ENCODE peak calls at places on chromosomes 5 and 9, in seven cellular contexts. J, K, Y, N, S, D and O are unnamed samples.

GRCh38 chr5:92337772-92338234 is 954.7 kb upstream of the ARRDC3 start:
- DNase-seq in S (no peak), N (no peak), D (no peak), Y (peak), J (no peak), K (no peak), O (no peak)

GRCh38 chr5:94849821-94850736 is 231.6 kb downstream of the SLF1 start:
- DNase-seq in D (no peak), J (no peak), S (no peak), N (no peak), K (no peak), Y (peak), O (no peak)

GRCh38 chr5:96324708-96325107 is 108.3 kb downstream of the PCSK1 start:
- DNase-seq in Y (peak), J (no peak), S (no peak), N (no peak), D (no peak), K (no peak), O (no peak)

GRCh38 chr9:134634667-134635230 is 6.9 kb upstream of the COL5A1 start:
- DNase-seq in K (peak), N (no peak), J (no peak), S (peak), D (no peak), Y (no peak), O (no peak)

GRCh38 chr5:40781843-40782409 is 16.2 kb downstream of the PRKAA1 start:
- DNase-seq in J (no peak), D (no peak), S (no peak), Y (peak), K (no peak), N (no peak), O (no peak)

GRCh38 chr5:10376530-10376929 is 23.0 kb downstream of the MARCHF6 start:
- DNase-seq in S (no peak), Y (no peak), J (no peak), D (no peak), N (no peak), K (no peak), O (no peak)

GRCh38 chr5:68659876-68660275 is 433.9 kb upstream of the SLC30A5 start:
- DNase-seq in J (no peak), K (no peak), S (no peak), N (no peak), D (no peak), Y (peak), O (no peak)

GRCh38 chr5:167629634-167630033 is 661.8 kb upstream of the WWC1 start:
- DNase-seq in Y (no peak), N (no peak), J (no peak), D (no peak), K (no peak), S (no peak), O (no peak)

GRCh38 chr9:89395931-89396710 is 77.8 kb downstream of the SECISBP2 start:
- DNase-seq in D (no peak), S (no peak), N (no peak), K (no peak), Y (no peak), J (peak), O (no peak)

GRCh38 chr5:110329955-110330354 is 396.5 kb downstream of the TMEM232 start:
- DNase-seq in J (no peak), N (no peak), D (no peak), S (no peak), Y (no peak), K (no peak), O (no peak)

GRCh38 chr9:3200331-3200774 is 325.4 kb downstream of the RFX3 start:
- DNase-seq in K (no peak), D (no peak), S (no peak), Y (peak), J (no peak), N (no peak), O (no peak)

GRCh38 chr9:90044710-90045151 is 439.9 kb downstream of the GADD45G start:
- DNase-seq in N (no peak), S (no peak), K (no peak), D (no peak), J (no peak), Y (no peak), O (peak)

GRCh38 chr5:129904102-129904666 is at the start of gene CHSY3:
- DNase-seq in S (peak), J (peak), Y (peak), D (peak), N (peak), K (peak), O (peak)

GRCh38 chr5:55160493-55161209 is 680 bp downstream of the GPX8 start:
- DNase-seq in J (no peak), S (no peak), N (peak), Y (peak), K (peak), D (peak), O (no peak)

GRCh38 chr9:33445389-33445881 is 2.0 kb downstream of the AQP3 start:
- DNase-seq in J (no peak), K (no peak), S (no peak), Y (no peak), D (no peak), N (peak), O (no peak)

GRCh38 chr9:32472344-32472743 is 53.7 kb downstream of the RIGI start:
- DNase-seq in Y (no peak), J (no peak), N (no peak), K (no peak), D (no peak), S (no peak), O (no peak)

GRCh38 chr9:112945620-112946208 is 55.0 kb upstream of the SLC46A2 start:
- DNase-seq in D (no peak), S (no peak), K (no peak), J (no peak), N (no peak), Y (no peak), O (no peak)

GRCh38 chr5:171667341-171668096 is 118.1 kb upstream of the SMIM23 start:
- DNase-seq in Y (peak), S (no peak), D (peak), N (peak), K (peak), J (peak), O (no peak)

GRCh38 chr5:9698125-9698848 is 68.1 kb upstream of the TAS2R1 start:
- DNase-seq in N (no peak), D (no peak), J (no peak), K (no peak), Y (peak), S (no peak), O (no peak)

DNA sequence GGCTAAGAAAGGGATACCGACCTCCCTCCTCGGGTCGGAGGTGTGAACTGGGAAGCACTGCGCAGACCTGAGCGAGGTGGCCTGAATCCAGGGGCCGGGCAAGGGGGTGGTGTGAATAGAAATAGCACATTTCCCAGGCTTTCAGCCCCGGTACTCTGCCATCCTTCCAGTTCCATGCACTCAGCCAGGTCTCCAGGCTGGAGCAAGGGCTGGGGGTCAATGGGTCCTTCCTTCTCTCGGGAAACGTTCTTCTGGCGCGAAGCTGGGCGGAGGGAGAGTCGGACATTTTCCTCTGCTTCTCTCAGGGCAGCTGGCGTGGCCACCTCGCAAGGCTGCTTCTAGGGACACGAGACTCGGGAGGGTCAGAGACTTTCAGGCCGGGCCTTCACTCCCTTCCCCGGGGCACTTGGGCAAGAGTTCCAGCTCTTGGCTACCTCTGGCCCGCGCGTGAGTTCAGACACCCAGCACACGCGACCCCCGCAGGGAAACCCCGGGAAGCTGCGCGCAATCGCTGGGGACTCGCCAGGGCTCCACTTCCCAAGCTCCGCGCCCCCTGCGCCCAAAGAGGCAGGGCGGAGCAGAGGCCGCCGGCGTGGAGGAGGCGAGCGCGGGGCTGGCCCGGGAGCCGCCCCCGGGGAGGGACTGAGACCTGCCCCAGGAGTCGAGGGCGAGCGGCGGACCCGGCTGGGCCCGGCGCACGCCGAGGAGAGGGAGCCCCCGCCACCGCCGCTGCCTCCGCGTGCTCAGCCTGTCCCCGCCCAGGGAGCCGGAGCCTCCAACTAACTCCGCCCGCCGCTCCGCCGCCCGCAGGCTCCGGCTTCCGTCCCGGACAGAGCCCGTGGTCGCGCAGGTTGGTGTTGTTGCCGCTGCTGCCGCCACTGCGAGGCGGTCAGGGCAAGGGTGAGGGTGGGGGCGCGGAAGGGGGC is at the start of gene PAM:
- DNase-seq in N (peak), K (peak), D (peak), Y (peak), J (peak), S (peak), O (peak)
- TF ChIP-seq POLR2A in N (no peak), K (no peak), D (peak), Y (peak), J (no peak), S (no peak), O (peak)

GRCh38 chr5:62077387-62077786 is 228.6 kb upstream of the KIF2A start:
- DNase-seq in D (no peak), J (no peak), S (no peak), K (no peak), N (no peak), Y (no peak), O (no peak)

GRCh38 chr5:62082370-62082778 is 223.6 kb upstream of the KIF2A start:
- DNase-seq in N (no peak), J (no peak), D (no peak), K (no peak), Y (peak), S (no peak), O (peak)

GRCh38 chr5:62083661-62084060 is 222.3 kb upstream of the KIF2A start:
- DNase-seq in J (no peak), Y (no peak), K (no peak), D (no peak), S (no peak), N (no peak), O (no peak)

GRCh38 chr5:62083247-62083646 is 222.8 kb upstream of the KIF2A start:
- DNase-seq in K (no peak), N (no peak), Y (no peak), J (no peak), S (no peak), D (no peak), O (no peak)

GRCh38 chr5:62077823-62078550 is 228.0 kb upstream of the KIF2A start:
- DNase-seq in J (no peak), S (no peak), Y (no peak), N (no peak), K (no peak), D (no peak), O (no peak)
- TF ChIP-seq POLR2A in J (no peak), S (no peak), Y (no peak), N (no peak), K (no peak), D (no peak), O (no peak)

GRCh38 chr9:4594994-4595393 is 67.1 kb upstream of the PLPP6 start:
- DNase-seq in D (no peak), Y (no peak), K (no peak), N (no peak), S (no peak), J (no peak), O (no peak)
- TF ChIP-seq POLR2A in D (no peak), Y (no peak), K (no peak), N (no peak), S (no peak), J (no peak), O (no peak)

GRCh38 chr9:131119600-131119999 is 5.8 kb upstream of the NUP214 start:
- DNase-seq in K (no peak), N (no peak), Y (no peak), J (no peak), S (no peak), D (no peak), O (no peak)

GRCh38 chr9:131116281-131117101 is 8.9 kb upstream of the NUP214 start:
- DNase-seq in Y (no peak), J (no peak), S (no peak), K (no peak), D (no peak), N (no peak), O (no peak)

GRCh38 chr9:131113655-131114563 is 11.5 kb upstream of the NUP214 start:
- DNase-seq in S (peak), K (no peak), Y (no peak), N (no peak), D (no peak), J (no peak), O (no peak)

GRCh38 chr9:131117762-131118145 is 7.6 kb upstream of the NUP214 start:
- DNase-seq in J (no peak), K (no peak), N (no peak), Y (no peak), S (no peak), D (no peak), O (no peak)

GRCh38 chr9:131117111-131117761 is 8.2 kb upstream of the NUP214 start:
- DNase-seq in J (no peak), D (no peak), N (no peak), K (no peak), Y (no peak), S (no peak), O (no peak)
- TF ChIP-seq POLR2A in J (no peak), D (no peak), N (no peak), K (no peak), Y (no peak), S (no peak), O (no peak)

DNA sequence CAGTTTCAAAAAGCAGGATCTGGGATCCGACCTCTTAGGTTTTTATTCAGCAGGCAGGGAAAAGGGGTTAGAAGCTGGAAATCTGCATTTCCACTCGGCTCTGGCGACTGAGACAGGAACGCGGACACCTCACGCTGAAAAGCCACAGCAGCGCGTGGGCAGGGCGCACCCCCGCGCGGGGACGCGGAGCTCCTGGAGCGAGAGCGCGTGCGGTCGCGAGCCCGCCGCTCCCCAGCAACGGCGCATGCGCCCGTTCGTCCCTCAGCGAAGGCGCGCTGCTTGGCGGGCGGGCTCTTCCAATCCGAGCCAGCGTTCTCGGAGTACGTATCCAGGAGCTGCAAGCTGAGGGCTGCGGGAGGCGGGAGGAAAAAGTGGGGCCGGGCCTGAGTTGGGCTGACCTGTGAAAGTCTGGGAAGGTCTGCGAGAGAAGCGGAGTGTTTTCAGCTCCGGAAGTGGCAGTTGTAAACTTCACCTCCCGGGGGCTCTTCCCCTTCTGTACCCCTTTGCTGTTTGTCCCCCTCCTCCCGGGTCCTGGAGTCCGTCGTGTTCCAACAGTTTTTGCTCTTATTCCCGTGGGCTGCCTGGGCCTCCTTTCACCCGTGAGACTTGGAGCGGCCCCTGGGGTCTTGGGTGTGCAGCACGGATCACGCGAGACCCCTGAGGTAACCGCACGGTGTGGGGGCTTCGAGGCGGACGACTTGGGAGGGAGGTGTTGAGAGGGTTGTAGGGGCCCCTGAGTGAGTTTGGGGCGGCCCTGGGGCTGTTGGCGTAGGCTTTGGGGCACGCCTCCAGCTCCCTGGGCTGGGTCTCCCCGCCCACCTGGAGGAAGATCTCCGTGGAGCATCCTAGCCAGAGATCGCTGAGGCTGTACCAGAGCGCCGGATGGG is at the start of gene CCDC171:
- DNase-seq in Y (peak), S (peak), K (peak), N (peak), J (peak), D (peak), O (peak)
- TF ChIP-seq POLR2A in Y (peak), S (no peak), K (no peak), N (no peak), J (no peak), D (peak), O (peak)

GRCh38 chr5:136030956-136031611 is 2.3 kb downstream of the TGFBI start:
- DNase-seq in S (peak), J (no peak), K (no peak), N (no peak), Y (no peak), D (no peak), O (no peak)

GRCh38 chr5:136030252-136030651 is 1.5 kb downstream of the TGFBI start:
- DNase-seq in Y (no peak), D (no peak), N (no peak), K (no peak), S (peak), J (no peak), O (no peak)

GRCh38 chr5:136027316-136027715 is 1.5 kb upstream of the TGFBI start:
- DNase-seq in D (no peak), K (no peak), Y (no peak), J (no peak), N (no peak), S (peak), O (no peak)

GRCh38 chr5:136028090-136028489 is 698 bp upstream of the TGFBI start:
- DNase-seq in D (no peak), K (no peak), S (no peak), Y (no peak), J (no peak), N (no peak), O (no peak)

GRCh38 chr5:136028782-136029742 is at the start of gene TGFBI:
- DNase-seq in K (peak), J (peak), Y (peak), N (peak), D (peak), S (peak), O (no peak)
- TF ChIP-seq POLR2A in K (no peak), J (no peak), Y (peak), N (no peak), D (peak), S (no peak), O (peak)

GRCh38 chr5:139770722-139771121 is 24.9 kb upstream of the PSD2 start:
- DNase-seq in K (no peak), J (no peak), D (no peak), N (no peak), Y (no peak), S (no peak), O (no peak)

GRCh38 chr5:139774980-139775654 is 20.5 kb upstream of the PSD2 start:
- DNase-seq in Y (peak), K (peak), S (peak), J (peak), D (peak), N (peak), O (no peak)

GRCh38 chr5:139772392-139772791 is 23.2 kb upstream of the PSD2 start:
- DNase-seq in J (no peak), D (no peak), Y (no peak), K (no peak), S (no peak), N (no peak), O (no peak)

GRCh38 chr5:139775872-139776271 is 19.7 kb upstream of the PSD2 start:
- DNase-seq in Y (no peak), K (no peak), D (no peak), J (no peak), N (no peak), S (no peak), O (no peak)

DNA sequence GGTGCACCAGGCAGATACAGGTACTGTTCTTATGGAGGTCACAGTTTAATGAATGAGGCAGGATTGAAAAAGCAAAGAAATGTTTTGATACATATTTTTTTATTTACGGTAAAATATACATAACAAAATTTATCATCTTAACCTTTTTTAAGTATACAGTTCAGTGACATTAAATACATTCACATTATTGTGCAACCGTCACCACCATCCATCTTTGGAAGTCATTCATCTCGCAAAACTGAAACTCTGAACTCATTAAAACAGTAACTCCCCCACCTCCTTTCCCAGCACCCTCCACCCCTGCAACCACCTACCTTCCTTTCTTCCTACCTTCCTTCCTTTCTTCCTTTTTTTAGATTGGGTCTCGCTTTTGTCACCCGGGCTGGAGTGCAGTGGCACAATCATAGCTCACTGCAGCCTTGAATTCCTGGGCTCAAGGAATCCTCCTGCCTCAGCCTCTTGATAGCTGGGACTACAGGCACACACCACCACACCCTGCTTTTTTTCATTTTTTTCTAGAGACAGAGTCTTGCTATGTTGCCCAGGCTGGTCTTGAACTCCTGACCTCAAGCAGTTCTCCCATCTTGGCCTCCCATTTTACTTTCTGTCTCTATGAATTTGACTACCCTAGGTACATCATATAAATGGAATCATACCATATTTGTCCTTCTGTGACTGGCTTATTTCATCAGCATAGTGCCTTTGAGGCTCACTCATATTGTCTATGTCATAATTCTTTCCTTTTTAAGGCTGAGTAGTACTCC is 22.5 kb upstream of the PSD2 start:
- DNase-seq in D (no peak), K (no peak), J (no peak), Y (no peak), N (no peak), S (no peak), O (no peak)
- TF ChIP-seq POLR2A in D (no peak), K (no peak), J (no peak), Y (no peak), N (no peak), S (no peak), O (no peak)